ENCODE peak calls at places on chromosome 13, in nine cellular contexts. G, X, E, B, F, K, A, N and Z are unnamed samples.

GRCh38 chr13:34543836-34544235 is 398.2 kb upstream of the NBEA start:
- DNase-seq in E (no peak), K (no peak), B (no peak), A (no peak), N (no peak), X (no peak), F (no peak), G (no peak), Z (no peak)

GRCh38 chr13:114249062-114249461 is 14.4 kb downstream of the CDC16 start:
- DNase-seq in B (no peak), E (no peak), G (no peak), N (no peak), A (no peak), K (no peak), X (peak), F (no peak), Z (no peak)

GRCh38 chr13:113390874-113391497 is 27.1 kb upstream of the GRTP1 start:
- DNase-seq in X (no peak), G (no peak), N (no peak), A (no peak), E (no peak), F (no peak), K (no peak), B (no peak), Z (no peak)

GRCh38 chr13:109336730-109337129 is 449.7 kb downstream of the IRS2 start:
- DNase-seq in E (no peak), B (no peak), X (no peak), N (no peak), A (no peak), F (no peak), G (peak), K (no peak), Z (peak)

GRCh38 chr13:41231025-41231677 is 32.2 kb downstream of the MTRF1 start:
- DNase-seq in N (no peak), E (no peak), X (no peak), F (no peak), B (no peak), K (no peak), G (no peak), A (no peak), Z (no peak)

GRCh38 chr13:113461022-113461751 is 7.9 kb upstream of the ADPRHL1 start:
- DNase-seq in G (no peak), X (no peak), E (no peak), A (no peak), F (no peak), B (no peak), K (no peak), N (no peak), Z (no peak)

GRCh38 chr13:97403893-97404683 is 29.9 kb upstream of the RAP2A start:
- DNase-seq in B (no peak), G (no peak), X (no peak), K (no peak), E (no peak), N (no peak), A (no peak), F (no peak), Z (no peak)

GRCh38 chr13:34749046-34749445 is 193.0 kb upstream of the NBEA start:
- DNase-seq in B (no peak), F (no peak), G (no peak), E (no peak), A (no peak), N (no peak), K (no peak), X (no peak), Z (no peak)

GRCh38 chr13:67642638-67643037 is 412.5 kb upstream of the PCDH9 start:
- DNase-seq in X (no peak), A (no peak), N (no peak), E (no peak), B (no peak), F (no peak), K (no peak), G (no peak), Z (no peak)

GRCh38 chr13:101654916-101655315 is 202.4 kb downstream of the ITGBL1 start:
- DNase-seq in X (no peak), B (no peak), G (no peak), N (no peak), A (no peak), E (no peak), F (no peak), K (no peak), Z (peak)

GRCh38 chr13:99086149-99086868 is 108.4 kb upstream of the DOCK9 start:
- DNase-seq in K (peak), B (peak), E (no peak), A (peak), G (peak), F (peak), X (peak), N (no peak), Z (peak)

GRCh38 chr13:68291595-68291994 is 1061.5 kb upstream of the PCDH9 start:
- DNase-seq in G (no peak), N (no peak), K (no peak), X (no peak), B (no peak), E (no peak), F (no peak), A (no peak), Z (no peak)

GRCh38 chr13:41064493-41064892 is 3.2 kb downstream of the WBP4 start:
- DNase-seq in N (no peak), A (no peak), B (no peak), X (no peak), G (peak), E (no peak), F (no peak), K (no peak), Z (peak)

GRCh38 chr13:97316390-97316789 is 94.3 kb downstream of the MBNL2 start:
- DNase-seq in B (no peak), F (no peak), K (no peak), A (no peak), E (no peak), N (no peak), X (no peak), G (no peak), Z (no peak)

GRCh38 chr13:40352807-40353562 is 313.5 kb downstream of the FOXO1 start:
- DNase-seq in A (no peak), G (no peak), N (no peak), B (no peak), K (no peak), F (no peak), X (no peak), E (peak), Z (peak)

GRCh38 chr13:114053026-114053425 is 79.2 kb upstream of the C13orf46 start:
- DNase-seq in N (no peak), G (peak), X (no peak), A (no peak), E (no peak), K (no peak), B (no peak), F (no peak), Z (peak)

GRCh38 chr13:93328943-93329342 is 102.3 kb downstream of the GPC6 start:
- DNase-seq in G (no peak), F (no peak), E (no peak), X (no peak), B (no peak), A (no peak), K (no peak), N (no peak), Z (no peak)

GRCh38 chr13:98766120-98766519 is 13.6 kb upstream of the SLC15A1 start:
- DNase-seq in F (no peak), B (no peak), E (no peak), X (no peak), A (no peak), K (no peak), N (no peak), G (no peak), Z (no peak)

GRCh38 chr13:90732049-90732448 is 615.4 kb upstream of the MIR17HG start:
- DNase-seq in B (no peak), F (no peak), G (no peak), A (no peak), X (no peak), K (peak), N (no peak), E (no peak), Z (no peak)

GRCh38 chr13:48123827-48124226 is 28.9 kb upstream of the MED4 start:
- DNase-seq in E (peak), B (no peak), X (no peak), F (peak), K (no peak), A (peak), G (no peak), N (no peak), Z (no peak)

GRCh38 chr13:99501135-99501951 is at the start of gene TM9SF2:
- DNase-seq in E (peak), G (peak), F (peak), X (peak), K (peak), B (peak), N (peak), A (peak), Z (peak)

GRCh38 chr13:36548129-36548528 is 115.8 kb downstream of the CCNA1 start:
- DNase-seq in B (no peak), X (no peak), N (no peak), F (no peak), A (peak), K (no peak), E (no peak), G (no peak), Z (no peak)

GRCh38 chr13:25771641-25772478 is 280.0 kb downstream of the SHISA2 start:
- DNase-seq in N (no peak), G (peak), B (no peak), F (no peak), E (no peak), X (no peak), A (no peak), K (no peak), Z (no peak)

GRCh38 chr13:76632388-76633044 is 253.7 kb downstream of the KCTD12 start:
- DNase-seq in X (no peak), A (no peak), G (no peak), K (no peak), F (no peak), B (no peak), E (no peak), N (no peak), Z (no peak)

GRCh38 chr13:61410669-61411297 is 4.9 kb downstream of the PCDH20 start:
- DNase-seq in G (peak), B (no peak), X (no peak), K (no peak), E (no peak), F (no peak), A (no peak), N (no peak), Z (peak)

GRCh38 chr13:59914556-59914955 is 249.2 kb downstream of the DIAPH3 start:
- DNase-seq in K (no peak), A (no peak), N (no peak), F (no peak), B (no peak), G (peak), X (no peak), E (no peak), Z (peak)

DNA sequence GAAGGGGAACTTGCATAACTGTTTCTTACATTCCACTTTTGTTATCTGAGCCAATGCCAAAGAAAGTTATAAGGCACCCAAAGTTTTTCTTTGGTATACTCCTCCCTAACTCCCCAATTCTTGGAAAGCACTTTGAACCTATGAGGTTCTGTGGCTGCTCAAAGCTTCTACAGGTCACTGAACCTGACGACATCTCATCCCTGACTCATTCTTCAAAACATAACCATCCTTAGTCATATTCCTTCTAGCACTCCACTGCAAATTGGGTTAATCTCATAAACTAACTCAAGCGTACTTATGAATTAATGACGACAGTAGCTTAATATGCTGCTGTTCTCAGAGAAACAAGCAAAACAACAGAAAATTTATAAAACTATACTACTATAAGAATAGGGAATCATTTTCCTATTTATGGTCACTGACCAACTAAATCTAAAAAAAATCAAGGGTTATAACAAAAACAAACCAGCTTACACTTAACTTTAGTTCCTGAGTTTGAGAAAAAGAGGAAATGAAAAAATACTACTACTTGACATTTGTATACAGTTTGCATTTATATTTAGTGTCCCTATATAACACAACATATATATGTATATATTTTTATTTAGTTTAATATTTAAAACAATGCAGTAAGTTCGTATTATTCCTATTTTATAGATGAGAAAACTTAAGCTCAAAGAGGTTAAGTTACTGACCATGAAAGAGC is 69.1 kb downstream of the CAB39L start:
- DNase-seq in F (no peak), B (no peak), N (no peak), G (peak), K (no peak), A (no peak), X (no peak), E (no peak), Z (peak)
- H3K4me3 ChIP-seq in F (no peak), B (no peak), N (no peak), G (no peak), K (no peak), A (no peak), X (no peak), E (no peak), Z (no peak)

GRCh38 chr13:74289861-74290260 is 155.7 kb upstream of the KLF12 start:
- DNase-seq in N (no peak), X (no peak), E (no peak), F (no peak), G (no peak), K (no peak), B (no peak), A (no peak), Z (no peak)

GRCh38 chr13:74287672-74288169 is 153.5 kb upstream of the KLF12 start:
- DNase-seq in N (no peak), G (peak), E (peak), K (peak), F (peak), X (peak), B (peak), A (peak), Z (peak)

GRCh38 chr13:74288361-74288911 is 154.2 kb upstream of the KLF12 start:
- DNase-seq in F (peak), K (no peak), A (peak), N (no peak), X (peak), G (peak), E (no peak), B (peak), Z (peak)

GRCh38 chr13:74289130-74289529 is 154.9 kb upstream of the KLF12 start:
- DNase-seq in B (no peak), K (no peak), G (no peak), A (no peak), F (no peak), N (no peak), X (no peak), E (no peak), Z (no peak)

DNA sequence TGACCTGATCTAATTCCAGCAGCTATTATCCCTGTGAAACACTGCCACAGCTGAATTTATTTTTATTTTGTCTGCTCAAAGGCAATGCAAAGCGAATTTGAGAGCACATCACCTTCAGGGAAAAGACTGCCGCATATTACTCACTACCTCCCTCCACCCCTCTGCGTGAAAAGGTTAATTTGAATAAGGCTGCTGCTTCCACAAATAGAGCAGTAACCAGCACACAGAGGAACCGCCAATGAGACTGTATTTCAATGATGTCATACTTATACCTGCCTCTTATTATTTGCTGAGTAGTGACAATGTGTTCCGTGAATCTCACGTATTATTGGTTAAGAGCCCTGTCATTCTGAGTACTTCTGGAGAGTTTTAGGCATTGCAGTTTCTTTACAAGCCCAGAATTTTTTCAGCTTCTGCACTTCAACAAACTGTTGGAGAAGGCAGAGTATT is 156.1 kb upstream of the KLF12 start:
- DNase-seq in A (peak), B (no peak), X (no peak), G (peak), F (peak), K (peak), E (peak), N (no peak), Z (peak)
- TF ChIP-seq CTCF in A (no peak), B (no peak), X (no peak), G (no peak), F (no peak), K (no peak), E (no peak), N (no peak), Z (no peak)

DNA sequence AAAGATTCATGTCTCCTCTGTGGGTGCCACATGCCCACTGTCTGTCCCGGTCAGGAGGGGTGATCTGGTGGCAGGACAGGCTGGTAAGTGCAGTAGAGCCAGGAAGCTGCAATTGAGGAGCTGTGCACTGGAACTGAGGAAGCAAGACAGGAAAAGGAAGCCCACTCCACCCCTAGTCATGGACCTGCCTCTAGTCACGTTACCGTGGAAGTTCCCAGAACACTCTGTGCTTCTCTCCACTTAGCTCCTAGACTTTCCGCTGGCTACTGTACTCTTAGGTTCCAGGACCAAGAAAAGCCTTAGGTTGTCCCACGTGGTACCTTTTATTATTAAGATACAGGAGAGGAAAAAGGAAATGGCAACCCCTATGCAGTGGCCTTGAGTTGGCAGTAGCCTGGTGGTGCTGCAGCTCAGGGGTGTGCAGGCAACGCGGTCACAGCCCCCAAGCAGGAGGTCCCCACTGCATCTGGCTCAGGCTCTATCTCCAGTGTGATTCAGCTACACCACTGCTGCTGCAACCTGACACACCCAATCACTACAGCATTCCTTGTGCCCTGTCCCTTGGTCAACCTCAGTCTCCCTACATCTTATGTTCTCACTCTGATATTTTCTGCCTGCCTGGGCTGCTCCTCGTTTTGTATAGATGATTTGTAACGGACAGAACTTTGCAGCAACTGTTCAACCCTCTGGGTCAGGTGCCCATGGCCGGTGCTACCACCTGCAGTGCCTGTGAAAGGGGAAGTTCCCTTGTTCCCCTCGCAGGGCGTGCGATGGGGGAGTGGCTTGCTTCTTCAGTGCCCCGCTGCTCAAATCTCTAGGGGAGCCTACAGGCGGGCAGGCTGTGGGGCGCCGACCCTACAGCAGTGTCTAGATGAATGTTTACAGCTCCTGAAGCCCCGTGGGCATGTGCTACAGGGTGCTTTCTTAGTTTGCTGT is 24.4 kb upstream of the GPR12 start:
- DNase-seq in K (no peak), N (no peak), X (no peak), F (no peak), G (no peak), E (peak), B (no peak), A (no peak), Z (no peak)
- H3K4me3 ChIP-seq in K (no peak), N (peak), X (peak), F (no peak), G (no peak), E (no peak), B (no peak), A (peak), Z (no peak)

DNA sequence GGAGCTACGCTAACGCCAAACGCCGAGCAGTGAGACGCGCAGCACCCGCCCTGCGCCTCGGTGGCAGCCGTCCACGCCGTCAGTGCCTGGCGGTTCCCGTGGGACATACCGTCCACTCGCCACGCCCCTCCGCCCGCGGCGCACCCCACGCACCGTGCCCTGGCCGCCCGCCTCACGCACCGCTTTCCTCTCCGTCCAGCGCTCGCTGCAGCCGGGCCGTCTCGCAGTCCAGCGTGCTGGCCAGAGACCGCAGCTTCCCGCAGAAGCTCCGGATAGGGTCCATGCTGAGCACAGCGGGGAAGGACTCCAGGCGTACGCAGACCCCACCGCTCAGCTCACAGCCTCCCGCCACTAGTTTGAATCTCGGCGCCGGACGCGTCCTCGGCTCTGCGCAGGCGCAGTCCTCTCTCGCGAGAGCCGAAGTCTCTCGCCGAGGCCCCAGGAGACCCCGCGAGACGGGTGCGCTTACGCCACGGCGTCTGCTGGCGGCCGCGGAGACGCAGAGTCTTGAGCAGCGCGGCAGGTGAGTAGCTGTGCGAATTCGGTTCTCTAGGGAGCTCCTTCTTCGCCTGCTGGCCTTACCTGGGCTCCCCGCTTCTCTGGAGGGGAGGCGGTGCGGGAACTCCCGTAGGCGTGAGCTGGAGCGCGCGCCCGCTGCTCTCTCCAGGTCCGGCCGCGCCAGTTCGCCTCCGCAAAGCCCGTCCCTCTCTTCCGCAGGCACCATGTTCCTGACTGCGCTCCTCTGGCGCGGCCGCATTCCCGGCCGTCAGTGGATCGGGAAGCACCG is at the start of the genes MRPL57 and SKA3:
- DNase-seq in A (peak), E (peak), K (peak), X (peak), G (peak), F (peak), B (peak), N (peak), Z (peak)
- TF ChIP-seq CTCF in A (no peak), E (no peak), K (no peak), X (no peak), G (no peak), F (no peak), B (no peak), N (peak), Z (peak)

DNA sequence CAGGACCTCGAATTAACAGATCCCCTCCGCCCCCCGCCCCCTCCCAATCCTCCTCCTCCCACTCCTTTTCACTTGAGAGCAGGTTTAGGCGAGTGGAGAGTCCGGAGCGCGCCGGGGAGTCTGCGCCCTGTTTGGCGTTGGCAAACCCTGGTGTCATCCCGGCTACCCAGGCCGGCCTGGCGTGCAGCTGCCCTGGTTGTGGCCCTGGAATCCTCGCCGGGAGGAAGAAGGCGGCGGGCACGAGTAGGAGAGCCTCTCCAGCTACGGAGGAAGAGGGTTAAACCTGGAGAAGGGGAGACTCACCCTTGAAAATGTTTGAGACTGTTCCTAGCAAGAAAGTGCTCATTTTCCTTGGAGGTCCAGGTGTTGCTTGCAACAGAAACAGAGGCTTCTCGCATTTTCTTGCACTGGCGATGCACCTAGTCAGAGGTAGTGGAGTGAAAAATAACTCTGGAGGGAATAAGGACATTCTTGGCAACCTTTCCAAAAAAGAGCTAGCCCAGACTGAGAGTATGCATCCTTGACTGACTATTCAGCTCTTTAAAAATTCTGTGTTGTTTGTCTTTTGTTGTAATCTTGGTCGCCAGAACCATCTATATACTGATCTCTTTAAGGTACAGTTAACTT is 1.3 kb upstream of the SOX21 start:
- DNase-seq in X (no peak), E (no peak), N (no peak), F (no peak), G (peak), K (no peak), B (no peak), A (no peak), Z (no peak)
- H3K4me3 ChIP-seq in X (peak), E (no peak), N (peak), F (peak), G (peak), K (peak), B (no peak), A (peak), Z (no peak)